ENCODE peak calls at places on chromosomes 12 and 14, in four cellular contexts. W is suprapubic skin, B is astrocyte, T is lung. D is an unnamed sample.

GRCh38 chr14:73477618-73478266 is 13.0 kb upstream of the RIOX1 start:
- DNase-seq in W (no peak), B (peak), T (no peak), D (peak)

GRCh38 chr12:4607056-4607455 is 41.8 kb downstream of the AKAP3 start:
- DNase-seq in W (no peak), B (no peak), T (no peak), D (no peak)

GRCh38 chr14:31205681-31206535 is 1.7 kb downstream of the HECTD1 start:
- DNase-seq in W (no peak), B (peak), T (no peak), D (peak)

GRCh38 chr14:69654109-69654508 is 42.7 kb downstream of the SUSD6 start:
- DNase-seq in W (no peak), B (no peak), T (no peak), D (no peak)

GRCh38 chr14:25953532-25954144 is 644.2 kb downstream of the NOVA1 start:
- DNase-seq in W (no peak), B (peak), T (no peak), D (no peak)

GRCh38 chr14:95432152-95433093 is 84.0 kb downstream of the SYNE3 start:
- DNase-seq in W (peak), B (no peak), T (no peak), D (no peak)

GRCh38 chr12:118015944-118016343 is 559 bp upstream of the RFC5 start:
- DNase-seq in W (no peak), B (no peak), T (no peak), D (no peak)

GRCh38 chr12:48247181-48247966 is 44.3 kb upstream of the OR10AD1 start:
- DNase-seq in W (no peak), B (no peak), T (no peak), D (no peak)

GRCh38 chr14:35122696-35123387 is 490 bp downstream of the PRORP start:
- DNase-seq in W (no peak), B (peak), T (no peak), D (no peak)

GRCh38 chr12:39426636-39427245 is 16.2 kb downstream of the KIF21A start:
- DNase-seq in W (no peak), B (peak), T (no peak), D (no peak)

GRCh38 chr12:7021956-7022355 is 3.7 kb upstream of the LPCAT3 start:
- DNase-seq in W (no peak), B (no peak), T (no peak), D (no peak)

GRCh38 chr12:131990066-131990979 is 40.6 kb downstream of the EP400 start:
- DNase-seq in W (peak), B (peak), T (no peak), D (no peak)

GRCh38 chr12:6372403-6373003 is 2.9 kb downstream of the SCNN1A start:
- DNase-seq in W (no peak), B (peak), T (peak), D (no peak)

GRCh38 chr12:105109465-105110212 is 2.1 kb downstream of the WASHC4 start:
- DNase-seq in W (no peak), B (peak), T (no peak), D (peak)

GRCh38 chr14:51014086-51014485 is 69.8 kb upstream of the PYGL start:
- DNase-seq in W (no peak), B (peak), T (no peak), D (no peak)

GRCh38 chr14:54777395-54777794 is 125.2 kb downstream of the GCH1 start:
- DNase-seq in W (no peak), B (no peak), T (no peak), D (no peak)

GRCh38 chr14:54778618-54779017 is 124.0 kb downstream of the GCH1 start:
- DNase-seq in W (no peak), B (no peak), T (no peak), D (no peak)

GRCh38 chr14:54774824-54775223 is 127.8 kb downstream of the GCH1 start:
- DNase-seq in W (no peak), B (no peak), T (no peak), D (no peak)

GRCh38 chr14:54775486-54776100 is 127.0 kb downstream of the GCH1 start:
- DNase-seq in W (no peak), B (no peak), T (no peak), D (no peak)

DNA sequence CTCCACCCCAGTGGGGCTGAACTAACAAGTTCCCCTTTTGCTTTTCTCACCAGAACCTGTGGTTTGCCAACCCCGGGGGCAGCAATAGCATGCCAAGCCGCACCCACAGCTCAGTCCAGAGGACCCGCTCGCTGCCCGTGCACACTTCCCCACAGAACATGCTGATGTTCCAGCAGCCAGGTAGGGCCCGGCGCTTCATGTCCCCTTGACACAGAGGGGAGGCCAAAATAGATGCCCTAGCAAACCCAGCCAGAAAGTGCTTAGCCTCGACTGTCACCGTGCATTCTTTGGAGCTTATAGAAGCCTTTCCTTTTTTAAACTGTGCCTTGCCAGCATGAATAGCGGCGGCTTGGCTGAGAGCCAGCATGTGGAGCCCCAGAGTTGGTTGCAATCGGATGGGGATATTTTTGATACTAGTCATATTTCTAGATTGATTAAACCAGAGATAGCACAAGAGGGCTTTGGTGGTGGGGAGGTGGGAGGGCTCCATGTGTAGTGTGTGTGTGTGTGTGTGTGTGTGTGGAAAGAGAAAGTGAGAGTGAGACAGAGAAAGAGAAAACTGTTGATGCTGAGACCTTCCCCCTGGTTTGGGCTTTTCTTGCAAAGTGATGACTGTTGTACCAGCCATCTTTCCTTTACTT is 126.1 kb downstream of the GCH1 start:
- DNase-seq in W (no peak), B (peak), T (no peak), D (peak)
- H3K4me3 ChIP-seq in W (no peak), B (peak), T (no peak), D (no peak)

DNA sequence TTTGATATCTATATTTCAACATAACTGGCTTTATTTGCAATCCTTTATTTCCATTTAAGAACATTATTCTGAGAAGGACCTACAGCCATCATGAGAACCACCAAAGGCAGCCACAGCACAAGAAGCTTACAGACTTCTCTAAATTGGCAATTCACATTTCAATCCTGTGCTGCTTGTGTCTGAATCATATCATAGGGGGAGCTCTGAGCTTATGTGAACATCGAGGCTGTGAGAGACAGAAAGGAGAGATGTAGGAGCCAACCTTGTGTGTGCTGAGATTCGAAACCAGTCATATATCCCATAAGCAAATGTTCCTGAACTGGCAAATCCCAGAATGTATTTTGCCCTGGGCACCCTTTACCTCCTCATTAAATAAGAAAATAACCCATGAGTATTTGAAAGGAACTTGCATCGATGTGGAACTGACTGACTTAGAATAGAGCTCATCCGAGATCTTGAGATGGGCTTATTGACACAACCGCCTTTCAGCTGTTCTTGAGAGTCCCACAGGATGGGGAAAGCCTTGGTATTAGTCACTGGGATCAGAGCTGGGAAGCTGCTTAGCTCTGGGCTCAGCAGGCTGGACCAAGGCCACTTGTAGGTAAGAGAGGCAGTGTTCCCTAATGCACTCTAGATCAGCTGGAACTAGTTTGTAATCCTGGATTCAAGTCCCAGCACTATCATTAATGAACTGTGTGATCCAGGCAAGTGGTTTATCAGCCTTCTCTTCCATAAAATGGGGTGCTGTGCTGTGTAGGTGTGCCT is 329.8 kb downstream of the CACNA1C start:
- DNase-seq in W (no peak), B (no peak), T (no peak), D (peak)
- TF ChIP-seq CTCF in W (no peak), B (no peak), T (no peak), D (no peak)

GRCh38 chr14:76267322-76268012 is 108.5 kb upstream of the ESRRB start:
- DNase-seq in W (no peak), B (peak), T (peak), D (no peak)
- H3K4me3 ChIP-seq in W (peak), B (peak), T (no peak), D (no peak)

GRCh38 chr12:69966839-69967238 is 141.8 kb downstream of the MYRFL start:
- DNase-seq in W (no peak), B (peak), T (no peak), D (no peak)
- TF ChIP-seq CTCF in W (no peak), B (no peak), T (no peak), D (no peak)

GRCh38 chr12:116878567-116879508 is 2.4 kb downstream of the HRK start:
- DNase-seq in W (no peak), B (no peak), T (no peak), D (no peak)
- H3K4me3 ChIP-seq in W (peak), B (peak), T (no peak), D (no peak)

GRCh38 chr12:33628087-33628486 is 188.5 kb upstream of the SYT10 start:
- DNase-seq in W (no peak), B (no peak), T (no peak), D (no peak)
- TF ChIP-seq CTCF in W (no peak), B (no peak), T (no peak), D (no peak)

DNA sequence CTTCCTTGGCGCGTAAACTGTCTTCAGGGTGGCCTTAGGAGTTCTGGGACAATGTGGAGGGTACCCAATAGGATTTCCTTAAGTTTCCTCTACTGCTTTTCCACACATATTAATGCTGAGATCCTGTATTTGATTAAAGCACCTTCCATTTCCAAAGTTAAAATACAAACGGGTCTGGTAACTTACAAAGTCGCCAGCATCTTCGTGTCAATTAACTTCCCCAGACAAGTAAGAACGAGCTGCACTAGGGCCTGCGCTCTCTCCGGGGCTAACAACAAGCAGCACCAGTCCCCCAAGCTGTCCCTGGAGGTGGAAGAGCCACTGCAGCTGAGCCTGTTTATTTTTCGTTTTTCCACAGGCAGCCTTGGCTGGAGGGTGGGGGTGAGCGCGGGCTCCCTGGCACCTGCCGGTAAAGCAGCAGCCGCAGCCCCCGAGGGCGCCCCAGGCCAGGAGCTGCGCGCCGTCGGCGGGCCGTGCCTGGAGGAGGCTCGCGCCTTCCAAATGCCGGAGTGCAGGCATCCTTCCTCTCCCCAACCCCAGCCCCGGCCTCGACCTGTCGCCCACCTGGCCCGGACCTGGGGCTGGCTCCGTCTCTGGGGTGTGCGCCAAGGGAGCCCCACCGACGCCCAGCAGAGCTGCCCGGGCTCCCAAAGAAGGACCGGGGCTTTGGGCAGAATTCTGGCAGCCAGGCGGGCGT is 130.7 kb downstream of the NDUFA12 start:
- DNase-seq in W (no peak), B (no peak), T (no peak), D (peak)
- H3K4me3 ChIP-seq in W (peak), B (no peak), T (peak), D (peak)

D was measured in GM12865.